ENCODE peak calls at places on chromosomes 7 and 10, in five cellular contexts. G is Peyer's patch, V is tibial artery, U is stomach, X is IMR-90. Y is an unnamed sample. For H3K4me1, the result is how much of the 10 kb centered on the place peaks cover.

GRCh38 chr10:28137907-28138880 is 139.3 kb upstream of the ODAD2 start:
- DNase-seq in X (peak), U (no peak), V (no peak), G (no peak), Y (no peak)

GRCh38 chr10:1049425-1049958 is 573 bp upstream of the IDI1 start:
- DNase-seq in U (peak), G (no peak), V (peak), X (no peak), Y (no peak)

GRCh38 chr7:150379590-150380379 is 655 bp downstream of the ZNF775 start:
- DNase-seq in V (no peak), G (peak), U (no peak), X (no peak), Y (no peak)

GRCh38 chr10:4678023-4678950 is 147.7 kb upstream of the AKR1E2 start:
- DNase-seq in X (peak), G (no peak), V (no peak), U (no peak), Y (no peak)

GRCh38 chr10:21990449-21990848 is 13.1 kb downstream of the DNAJC1 start:
- DNase-seq in U (no peak), X (no peak), G (no peak), V (no peak), Y (no peak)

GRCh38 chr10:123795846-123796590 is 95.6 kb downstream of the CPXM2 start:
- DNase-seq in X (no peak), U (no peak), V (no peak), G (no peak), Y (no peak)

GRCh38 chr10:5656737-5657579 is 9.4 kb downstream of the ASB13 start:
- DNase-seq in V (no peak), U (no peak), G (no peak), X (no peak), Y (no peak)

GRCh38 chr10:14812271-14812670 is 25.6 kb downstream of the CDNF start:
- DNase-seq in U (no peak), V (no peak), X (peak), G (no peak), Y (no peak)

GRCh38 chr7:17233643-17234397 is 64.6 kb upstream of the AHR start:
- DNase-seq in V (no peak), U (no peak), G (no peak), X (no peak), Y (no peak)

GRCh38 chr10:55144001-55144400 is 343.0 kb upstream of the PCDH15 start:
- DNase-seq in X (no peak), U (no peak), V (no peak), G (no peak), Y (no peak)

GRCh38 chr10:74078037-74078436 is 72.6 kb downstream of the AP3M1 start:
- DNase-seq in G (no peak), U (no peak), V (no peak), X (peak), Y (no peak)

GRCh38 chr7:106045139-106045538 is 67.0 kb downstream of the SYPL1 start:
- DNase-seq in G (no peak), V (no peak), X (no peak), U (no peak), Y (no peak)

GRCh38 chr10:44752451-44753441 is 158.4 kb upstream of the TMEM72 start:
- DNase-seq in X (peak), G (no peak), V (no peak), U (no peak), Y (no peak)

GRCh38 chr7:132440126-132440525 is 136.1 kb downstream of the PLXNA4 start:
- DNase-seq in U (no peak), V (no peak), G (no peak), X (no peak), Y (no peak)
- H3K4me1 ChIP-seq in U (under half), V (under half), G (under half), X (under half), Y (half or more)

DNA sequence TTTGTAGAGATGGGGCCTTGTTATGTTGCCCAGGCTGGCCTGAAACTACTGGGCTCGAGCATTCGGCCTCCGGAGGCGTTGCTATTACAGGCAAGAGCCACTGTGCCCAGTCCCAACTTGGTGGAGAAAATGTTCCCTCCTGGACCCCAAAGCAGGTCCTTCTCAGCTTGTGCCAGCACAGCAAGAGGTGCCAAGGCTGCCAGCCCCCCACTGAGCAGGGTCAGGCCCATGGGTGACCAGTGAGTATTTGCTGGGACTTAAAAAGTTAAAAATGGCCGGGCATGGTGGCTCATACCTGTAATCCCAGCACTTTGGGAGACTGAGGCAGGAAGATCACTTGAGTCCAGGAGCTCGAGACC is 4.6 kb downstream of the MAFK start:
- DNase-seq in V (no peak), X (no peak), U (no peak), G (no peak), Y (no peak)
- H3K4me1 ChIP-seq in V (half or more), X (under half), U (half or more), G (half or more), Y (half or more)

GRCh38 chr10:26805567-26806245 is 55.1 kb downstream of the ABI1 start:
- DNase-seq in V (no peak), G (no peak), X (peak), U (no peak), Y (no peak)
- H3K4me1 ChIP-seq in V (under half), G (under half), X (under half), U (under half), Y (half or more)

GRCh38 chr10:79247373-79248137 is 99.7 kb upstream of the PPIF start:
- DNase-seq in X (no peak), V (no peak), U (no peak), G (no peak), Y (no peak)

GRCh38 chr10:79250259-79250658 is 97.0 kb upstream of the PPIF start:
- DNase-seq in X (no peak), U (peak), G (no peak), V (peak), Y (peak)

GRCh38 chr10:79246606-79247275 is 100.5 kb upstream of the PPIF start:
- DNase-seq in V (peak), U (no peak), X (no peak), G (no peak), Y (peak)

GRCh38 chr10:79249156-79250121 is 97.8 kb upstream of the PPIF start:
- DNase-seq in V (no peak), U (no peak), G (no peak), X (no peak), Y (no peak)

GRCh38 chr10:79248341-79248931 is 98.8 kb upstream of the PPIF start:
- DNase-seq in X (no peak), U (no peak), V (peak), G (no peak), Y (peak)
- H3K4me1 ChIP-seq in X (under half), U (half or more), V (half or more), G (half or more), Y (half or more)

DNA sequence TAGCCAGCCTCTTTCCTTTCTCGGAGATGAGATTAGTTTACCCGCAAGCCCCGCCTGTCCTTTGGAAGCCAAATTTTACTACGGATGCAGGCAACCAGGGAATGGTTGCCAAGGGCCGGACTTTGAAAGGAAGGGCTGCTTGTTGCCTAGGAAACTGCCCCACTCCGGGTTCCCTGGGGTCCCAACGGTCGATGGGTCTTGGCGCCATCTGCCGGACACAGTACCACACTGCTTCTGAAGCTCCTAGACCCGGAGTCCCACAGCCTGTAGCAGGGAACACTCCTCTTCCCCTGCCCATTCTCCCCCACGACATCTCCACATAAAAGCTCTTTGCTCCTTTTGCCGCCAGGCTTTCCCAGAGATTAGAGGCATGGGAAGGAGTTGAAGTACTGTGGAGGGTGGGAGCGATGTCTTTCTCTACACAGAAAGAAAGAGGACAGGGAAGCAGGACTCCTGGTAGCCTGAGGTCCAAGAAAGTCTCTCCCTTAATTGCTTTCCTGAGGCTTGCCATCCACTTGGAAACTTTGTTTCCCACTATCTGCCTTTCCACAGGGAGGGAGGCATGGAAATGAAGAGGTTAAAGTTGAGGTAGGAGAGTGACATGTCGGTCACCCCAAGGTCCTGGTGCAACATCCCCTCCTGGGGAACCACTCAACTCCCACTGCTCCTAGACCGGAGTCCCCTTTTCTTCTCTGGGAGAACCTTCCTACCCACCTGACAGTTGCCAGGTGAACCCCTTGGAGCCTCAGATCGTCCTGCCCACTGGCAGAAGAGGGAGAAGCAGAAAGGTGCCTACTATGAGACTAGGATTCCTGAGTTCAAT is 21.9 kb downstream of the IMPDH1 start:
- DNase-seq in X (peak), U (peak), G (peak), V (peak), Y (peak)
- H3K4me1 ChIP-seq in X (under half), U (under half), G (under half), V (under half), Y (under half)

GRCh38 chr7:158819571-158820203 is 9.6 kb downstream of the ESYT2 start:
- DNase-seq in X (no peak), U (no peak), V (no peak), G (no peak), Y (no peak)

GRCh38 chr7:158818325-158819213 is 10.7 kb downstream of the ESYT2 start:
- DNase-seq in G (peak), X (peak), U (peak), V (peak), Y (peak)

GRCh38 chr7:158821173-158822021 is 7.9 kb downstream of the ESYT2 start:
- DNase-seq in U (no peak), G (no peak), X (peak), V (no peak), Y (no peak)

GRCh38 chr7:158824028-158824427 is 5.3 kb downstream of the ESYT2 start:
- DNase-seq in V (no peak), X (no peak), U (no peak), G (no peak), Y (no peak)

GRCh38 chr7:158820656-158821055 is 8.7 kb downstream of the ESYT2 start:
- DNase-seq in X (peak), U (no peak), V (no peak), G (no peak), Y (no peak)
- H3K4me1 ChIP-seq in X (under half), U (half or more), V (under half), G (half or more), Y (half or more)

GRCh38 chr7:107203607-107204006 is 34.8 kb downstream of the HBP1 start:
- DNase-seq in U (no peak), V (no peak), G (no peak), X (no peak), Y (no peak)
- H3K4me1 ChIP-seq in U (under half), V (under half), G (under half), X (under half), Y (under half)

GRCh38 chr10:62625484-62625883 is 179.0 kb upstream of the ADO start:
- DNase-seq in X (no peak), U (no peak), V (no peak), G (no peak), Y (no peak)
- H3K4me1 ChIP-seq in X (under half), U (under half), V (under half), G (under half), Y (under half)

Y was measured in left ventricle myocardium inferior.